ENCODE peak calls at places on chromosomes 16 and 17, in eight cellular contexts. S is naive thymus-derived CD4-positive, alpha-beta T cell; F is CD8-positive, alpha-beta T cell; G is colonic mucosa; H is CD4-positive, alpha-beta T cell; R is kidney; V is suprapubic skin; Y is stomach. E is an unnamed sample.

GRCh38 chr16:2009302-2009711 is 314 bp downstream of the ZNF598 start:
- DNase-seq in G (no peak), Y (no peak), V (no peak), R (peak; percentile 85), H (no peak), F (no peak), S (no peak), E (no peak)

GRCh38 chr16:89190150-89190958 is 10.0 kb downstream of the SLC22A31 start:
- DNase-seq in S (no peak), Y (no peak), V (no peak), H (no peak), R (peak; percentile 66), F (no peak), G (no peak), E (no peak)

GRCh38 chr16:46650224-46650623 is 29.0 kb upstream of the SHCBP1 start:
- DNase-seq in Y (no peak), V (no peak), R (no peak), G (no peak), H (no peak), S (no peak), F (no peak), E (peak; percentile 86)

GRCh38 chr17:49887086-49887743 is 39.3 kb upstream of the TAC4 start:
- DNase-seq in V (no peak), R (peak; percentile 87), Y (peak; percentile 43), F (no peak), G (no peak), H (no peak), S (no peak), E (no peak)

GRCh38 chr17:50953831-50954601 is 87.9 kb upstream of the TOB1 start:
- DNase-seq in S (no peak), R (peak; percentile 87), G (no peak), H (no peak), Y (no peak), F (no peak), V (no peak), E (peak; percentile 89)

GRCh38 chr16:49754495-49755290 is 101.2 kb downstream of the ZNF423 start:
- DNase-seq in R (no peak), V (no peak), S (no peak), F (no peak), Y (no peak), H (no peak), G (peak; percentile 32), E (peak; percentile 17)

GRCh38 chr16:23842137-23842600 is 6.4 kb downstream of the PRKCB start:
- DNase-seq in F (no peak), H (no peak), R (no peak), V (no peak), S (no peak), Y (no peak), G (no peak), E (no peak)

GRCh38 chr16:71917900-71918299 is 22.6 kb downstream of the IST1 start:
- DNase-seq in R (no peak), G (no peak), V (no peak), H (no peak), Y (no peak), F (no peak), S (no peak), E (peak; percentile 76)

GRCh38 chr17:37743875-37744632 is 805 bp downstream of the HNF1B start:
- DNase-seq in S (no peak), H (no peak), G (peak; percentile 64), F (no peak), Y (peak; percentile 58), R (peak; percentile 76), V (no peak), E (peak; percentile 23)

GRCh38 chr16:73739049-73739769 is 557.4 kb upstream of the PSMD7 start:
- DNase-seq in R (no peak), V (no peak), S (no peak), Y (no peak), F (no peak), H (no peak), G (no peak), E (no peak)

GRCh38 chr16:75289189-75289588 is 37.8 kb upstream of the BCAR1 start:
- DNase-seq in G (no peak), V (no peak), S (no peak), H (no peak), R (no peak), Y (no peak), F (no peak), E (peak; percentile 73)

DNA sequence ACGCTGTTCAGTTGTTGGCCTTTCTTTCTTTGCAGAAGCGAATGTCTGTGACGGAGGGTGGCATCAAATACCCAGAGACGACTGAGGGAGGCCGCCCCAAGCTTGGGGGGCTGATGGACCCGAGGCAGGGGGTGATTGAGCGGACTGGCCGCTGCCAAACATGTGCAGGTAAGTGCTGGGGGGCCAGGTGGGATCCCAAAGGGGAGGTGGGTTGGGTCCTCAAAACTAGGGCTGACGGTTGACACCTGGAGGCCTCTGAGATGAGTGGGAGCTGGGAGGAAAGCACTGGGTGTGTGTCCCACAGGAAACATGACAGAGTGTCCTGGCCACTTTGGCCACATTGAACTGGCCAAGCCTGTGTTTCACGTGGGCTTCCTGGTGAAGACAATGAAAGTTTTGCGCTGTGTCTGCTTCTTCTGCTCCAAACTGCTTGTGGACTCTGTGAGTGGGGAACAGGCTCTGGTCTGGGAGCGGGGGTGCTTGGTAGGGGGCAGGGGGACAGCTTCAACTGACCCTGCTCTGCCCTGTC is 11.8 kb downstream of the POLR2A start:
- DNase-seq in R (no peak), S (no peak), V (no peak), H (no peak), Y (no peak), G (no peak), F (no peak), E (no peak)
- H3K27ac ChIP-seq in R (no peak overlapping the region), S (no peak overlapping the region), V (no peak overlapping the region), H (no peak overlapping the region), Y (no peak overlapping the region), G (no peak overlapping the region), F (no peak overlapping the region), E (no peak overlapping the region)

GRCh38 chr17:31581491-31581890 is 190.0 kb downstream of the RAB11FIP4 start:
- DNase-seq in F (no peak), H (no peak), G (no peak), S (no peak), Y (peak; percentile 64), V (no peak), R (peak; percentile 83), E (no peak)

GRCh38 chr17:31582151-31582907 is 190.9 kb downstream of the RAB11FIP4 start:
- DNase-seq in V (no peak), R (peak; percentile 90), F (no peak), H (no peak), G (peak; percentile 20), Y (peak; percentile 66), S (no peak), E (peak; percentile 68)

GRCh38 chr17:31579265-31579664 is 187.8 kb downstream of the RAB11FIP4 start:
- DNase-seq in Y (peak; percentile 40), G (no peak), H (no peak), F (no peak), S (no peak), V (no peak), R (no peak), E (peak; percentile 38)

GRCh38 chr17:31580331-31581021 is 189.0 kb downstream of the RAB11FIP4 start:
- DNase-seq in Y (peak; percentile 44), G (no peak), F (no peak), S (no peak), H (no peak), V (no peak), R (no peak), E (peak; percentile 72)

DNA sequence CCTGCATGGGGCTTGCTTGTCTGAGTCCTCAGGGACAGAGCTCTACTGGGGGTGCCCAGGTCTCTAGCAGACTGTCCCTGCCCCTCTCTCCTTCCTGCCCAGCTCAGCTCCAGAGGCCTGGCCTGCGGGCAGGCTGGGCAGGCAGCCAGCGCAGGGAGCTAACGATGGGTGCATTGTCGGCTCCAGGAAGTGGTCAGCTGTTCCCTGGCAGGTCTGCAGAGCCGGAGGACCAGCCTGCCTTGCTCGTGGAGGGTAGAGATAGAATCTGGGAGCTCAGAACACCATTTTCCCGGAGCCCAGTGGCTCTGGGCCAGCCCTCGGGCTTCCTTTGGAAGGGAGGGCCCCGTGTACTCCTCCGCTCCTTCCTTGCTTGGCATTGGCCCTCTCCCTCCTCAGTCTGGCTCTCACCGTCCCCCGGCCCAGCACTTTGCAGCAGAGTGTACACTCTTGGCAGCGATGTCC is 189.6 kb downstream of the RAB11FIP4 start:
- DNase-seq in Y (peak; percentile 90), S (no peak), H (no peak), V (no peak), R (peak; percentile 92), F (no peak), G (no peak), E (peak; percentile 40)
- H3K27ac ChIP-seq in Y (peak overlapping the region; percentile 95), S (no peak overlapping the region), H (no peak overlapping the region), V (peak overlapping the region; percentile 64), R (peak overlapping the region; percentile 77), F (no peak overlapping the region), G (peak overlapping the region; percentile 57), E (peak overlapping the region; percentile 93)

GRCh38 chr16:14088155-14088753 is 17.1 kb downstream of the MRTFB start:
- DNase-seq in V (no peak), S (no peak), G (no peak), Y (no peak), F (no peak), H (no peak), R (no peak), E (peak; percentile 52)
- H3K27ac ChIP-seq in V (peak overlapping the region; percentile 64), S (no peak overlapping the region), G (peak overlapping the region; percentile 60), Y (peak overlapping the region; percentile 72), F (no peak overlapping the region), H (no peak overlapping the region), R (no peak overlapping the region), E (no peak overlapping the region)

GRCh38 chr17:81551458-81552243 is 502 bp downstream of the FAAP100 start:
- DNase-seq in R (peak; percentile 79), G (peak; percentile 58), H (no peak), V (no peak), S (no peak), Y (no peak), F (no peak), E (peak; percentile 55)

GRCh38 chr17:81549826-81550225 is 2.3 kb downstream of the FAAP100 start:
- DNase-seq in F (no peak), R (peak; percentile 32), V (peak; percentile 78), Y (no peak), G (no peak), H (no peak), S (no peak), E (no peak)

GRCh38 chr17:81552244-81553017 is at the start of gene FAAP100:
- DNase-seq in Y (peak; percentile 84), V (no peak), H (peak; percentile 64), G (peak; percentile 73), S (peak; percentile 73), F (peak; percentile 79), R (peak; percentile 93), E (peak; percentile 82)

GRCh38 chr17:81550285-81550684 is 1.9 kb downstream of the FAAP100 start:
- DNase-seq in R (peak; percentile 61), F (no peak), S (no peak), Y (no peak), V (no peak), H (no peak), G (no peak), E (no peak)

DNA sequence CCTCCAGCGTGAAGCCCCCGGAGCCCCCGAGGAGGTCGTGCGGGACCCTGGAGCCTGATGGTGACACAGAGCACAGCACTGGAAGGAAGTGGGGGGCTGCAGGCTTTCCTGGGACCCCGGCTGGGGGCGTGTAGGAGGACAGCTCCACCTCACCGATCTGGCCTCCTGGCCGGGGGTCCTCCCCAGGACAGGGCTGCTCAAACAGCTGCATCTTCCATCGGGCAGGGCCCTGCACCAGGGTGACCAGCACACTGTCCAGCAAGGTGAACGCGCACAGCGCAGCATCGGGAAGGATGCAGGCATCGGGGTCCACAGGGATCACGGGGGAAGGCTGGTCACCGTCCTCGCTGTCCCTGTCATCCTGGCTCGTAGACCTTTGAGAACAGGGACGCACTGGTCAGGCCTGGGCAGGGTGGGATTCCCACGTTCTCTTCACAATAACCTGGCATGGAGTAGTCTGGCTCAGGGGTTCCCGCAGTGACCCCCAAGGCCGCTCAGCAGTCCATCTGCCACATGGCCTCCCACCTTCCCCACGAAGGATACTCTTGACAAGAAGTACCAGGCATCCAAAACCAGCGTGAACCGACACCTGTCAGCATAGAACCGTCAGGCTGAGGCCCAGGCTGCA is 1.2 kb downstream of the FAAP100 start:
- DNase-seq in H (no peak), S (no peak), Y (no peak), G (no peak), V (no peak), R (peak; percentile 80), F (no peak), E (no peak)
- H3K27ac ChIP-seq in H (no peak overlapping the region), S (peak overlapping the region; percentile 95), Y (no peak overlapping the region), G (no peak overlapping the region), V (no peak overlapping the region), R (no peak overlapping the region), F (no peak overlapping the region), E (no peak overlapping the region)

E was measured in mesenchymal stem cell.